ENCODE peak calls at places on chromosomes 6 and 20, in nine cellular contexts. V is ELR, T is naive B cell, U is mesothelial cell of epicardium, B is HEK293T, M is KG1, X is fibroblast of lung, H is AG08396, Z is Kasumi-1. O is an unnamed sample.

GRCh38 chr6:17884501-17885039 is 102.9 kb downstream of the KIF13A start:
- DNase-seq in X (peak), H (no peak), V (no peak), T (no peak), B (no peak), Z (peak), M (peak), U (no peak), O (no peak)

GRCh38 chr6:142903806-142904205 is 41.2 kb downstream of the HIVEP2 start:
- DNase-seq in V (peak), U (no peak), H (no peak), M (no peak), Z (no peak), X (peak), B (no peak), T (no peak), O (peak)

GRCh38 chr6:45491874-45492273 is 114.1 kb upstream of the SUPT3H start:
- DNase-seq in M (no peak), V (no peak), B (no peak), Z (no peak), T (no peak), X (no peak), U (no peak), H (no peak), O (no peak)

GRCh38 chr6:136511921-136512320 is 38.3 kb downstream of the MAP7 start:
- DNase-seq in X (peak), H (no peak), T (no peak), Z (no peak), U (no peak), B (no peak), V (no peak), M (no peak), O (no peak)

GRCh38 chr6:112683106-112683505 is 336.0 kb downstream of the RFPL4B start:
- DNase-seq in T (no peak), V (peak), X (no peak), B (no peak), M (no peak), H (no peak), U (no peak), Z (no peak), O (no peak)

GRCh38 chr6:35402856-35403191 is 49.3 kb upstream of the FANCE start:
- DNase-seq in Z (no peak), H (no peak), U (no peak), V (no peak), T (no peak), X (no peak), B (no peak), M (no peak), O (no peak)

GRCh38 chr20:57507477-57507876 is 17.5 kb downstream of the CTCFL start:
- DNase-seq in V (peak), M (no peak), X (peak), H (no peak), Z (no peak), B (no peak), U (no peak), T (no peak), O (no peak)

GRCh38 chr6:137925299-137925698 is 58.2 kb downstream of the TNFAIP3 start:
- DNase-seq in M (no peak), Z (no peak), V (no peak), B (no peak), X (no peak), H (no peak), T (no peak), U (no peak), O (no peak)

GRCh38 chr20:22389836-22390542 is 194.4 kb downstream of the FOXA2 start:
- DNase-seq in T (no peak), H (no peak), U (no peak), M (no peak), V (peak), B (no peak), X (peak), Z (no peak), O (no peak)

GRCh38 chr20:33559994-33560393 is 70.1 kb downstream of the CBFA2T2 start:
- DNase-seq in M (no peak), X (no peak), Z (no peak), B (no peak), V (no peak), U (no peak), T (no peak), H (no peak), O (no peak)

GRCh38 chr20:37310951-37311350 is 21.5 kb downstream of the MANBAL start:
- DNase-seq in B (no peak), X (no peak), Z (no peak), V (no peak), U (no peak), H (no peak), M (no peak), T (no peak), O (no peak)

GRCh38 chr6:37134622-37135191 is 35.2 kb upstream of the PIM1 start:
- DNase-seq in B (no peak), T (no peak), U (no peak), Z (no peak), V (peak), X (peak), H (peak), M (no peak), O (peak)

GRCh38 chr6:159229526-159229925 is 60.3 kb downstream of the FNDC1 start:
- DNase-seq in B (no peak), U (no peak), H (no peak), V (no peak), T (no peak), M (no peak), X (no peak), Z (no peak), O (no peak)

GRCh38 chr6:88677356-88677755 is 286.1 kb downstream of the RNGTT start:
- DNase-seq in V (no peak), Z (no peak), T (no peak), M (no peak), X (no peak), U (no peak), H (no peak), B (no peak), O (no peak)

GRCh38 chr20:34085544-34086040 is 26.5 kb downstream of the EIF2S2 start:
- DNase-seq in Z (no peak), B (no peak), M (no peak), U (no peak), X (no peak), H (no peak), T (no peak), V (no peak), O (no peak)

GRCh38 chr6:131728296-131728939 is 17.6 kb upstream of the CTAGE9 start:
- DNase-seq in V (no peak), H (no peak), B (no peak), X (peak), Z (no peak), U (no peak), T (no peak), M (no peak), O (peak)

GRCh38 chr6:16286151-16286522 is 47.8 kb downstream of the GMPR start:
- DNase-seq in X (peak), B (peak), T (no peak), V (peak), H (peak), M (no peak), Z (no peak), U (peak), O (peak)

GRCh38 chr6:53347250-53347920 is 1.4 kb downstream of the ELOVL5 start:
- DNase-seq in V (peak), B (no peak), Z (peak), M (peak), X (peak), T (peak), U (no peak), H (no peak), O (peak)

GRCh38 chr20:51563597-51564332 is 21.2 kb upstream of the NFATC2 start:
- DNase-seq in U (peak), Z (peak), T (no peak), B (peak), V (peak), X (peak), M (no peak), H (peak), O (peak)

GRCh38 chr6:15551798-15552197 is 111.0 kb downstream of the DTNBP1 start:
- DNase-seq in Z (no peak), U (no peak), H (no peak), V (no peak), X (peak), B (peak), T (peak), M (no peak), O (peak)

GRCh38 chr20:62197321-62197720 is 14.5 kb downstream of the MTG2 start:
- DNase-seq in Z (no peak), H (no peak), V (no peak), B (no peak), M (no peak), T (no peak), X (no peak), U (no peak), O (no peak)

GRCh38 chr6:169960531-169960890 is 209.1 kb downstream of the ERMARD start:
- DNase-seq in U (no peak), X (no peak), Z (no peak), T (no peak), H (no peak), M (no peak), B (no peak), V (no peak), O (no peak)

GRCh38 chr20:48015136-48015925 is 230.1 kb upstream of the SULF2 start:
- DNase-seq in X (peak), V (no peak), H (no peak), M (no peak), Z (no peak), T (no peak), B (no peak), U (no peak), O (no peak)

GRCh38 chr20:32969356-32970114 is 34.7 kb downstream of the SUN5 start:
- DNase-seq in B (no peak), M (no peak), U (peak), T (no peak), V (no peak), H (no peak), Z (no peak), X (no peak), O (no peak)

GRCh38 chr6:41935190-41935569 is 6.4 kb downstream of the CCND3 start:
- DNase-seq in Z (no peak), T (no peak), M (no peak), X (no peak), B (no peak), U (no peak), H (no peak), V (no peak), O (no peak)

GRCh38 chr6:35469711-35470662 is 1.8 kb downstream of the RPL10A start:
- DNase-seq in B (no peak), Z (no peak), T (no peak), H (no peak), X (no peak), M (no peak), V (peak), U (no peak), O (no peak)

GRCh38 chr20:44720617-44720993 is 5.4 kb downstream of the CCN5 start:
- DNase-seq in M (no peak), V (peak), U (no peak), Z (no peak), T (no peak), B (no peak), X (peak), H (peak), O (peak)

GRCh38 chr6:89669002-89669401 is 30.5 kb upstream of the LYRM2 start:
- DNase-seq in Z (no peak), M (no peak), U (no peak), H (peak), X (peak), V (no peak), B (no peak), T (no peak), O (no peak)

GRCh38 chr20:8568068-8568467 is 436.0 kb downstream of the PLCB1 start:
- DNase-seq in B (no peak), M (no peak), Z (no peak), H (no peak), V (no peak), X (peak), T (no peak), U (no peak), O (no peak)

GRCh38 chr6:106519460-106520394 is 109.6 kb downstream of the RTN4IP1 start:
- DNase-seq in X (peak), Z (peak), V (peak), M (peak), U (no peak), T (peak), H (peak), B (no peak), O (peak)

GRCh38 chr6:72984981-72985665 is 240.2 kb downstream of the KHDC1L start:
- DNase-seq in Z (peak), X (peak), V (no peak), H (no peak), B (no peak), U (no peak), M (no peak), T (no peak), O (no peak)

GRCh38 chr20:4329232-4329631 is 313.9 kb upstream of the RNF24 start:
- DNase-seq in X (no peak), H (no peak), T (no peak), B (no peak), M (no peak), V (no peak), U (no peak), Z (no peak), O (no peak)

GRCh38 chr6:80523029-80523428 is 416.6 kb downstream of the BCKDHB start:
- DNase-seq in Z (no peak), V (no peak), M (no peak), T (no peak), X (peak), U (no peak), H (no peak), B (no peak), O (no peak)

GRCh38 chr6:121498481-121499276 is 63.2 kb downstream of the GJA1 start:
- DNase-seq in M (no peak), Z (no peak), U (no peak), X (peak), V (no peak), T (no peak), H (no peak), B (no peak), O (peak)

GRCh38 chr20:62301773-62302340 is 940 bp upstream of the ADRM1 start:
- DNase-seq in T (peak), B (peak), X (peak), V (peak), M (peak), H (peak), U (peak), Z (peak), O (peak)

GRCh38 chr6:128882991-128883571 is at the start of gene LAMA2:
- DNase-seq in B (peak), H (peak), M (no peak), T (no peak), Z (no peak), U (peak), X (peak), V (peak), O (peak)